ENCODE peak calls at places on chromosomes 5 and 9, in six cellular contexts. W is lower leg skin, Q is heart left ventricle, R is A549, T is esophagus squamous epithelium, V is body of pancreas. M is an unnamed sample.

GRCh38 chr5:88979244-88979643 is 96.3 kb upstream of the MEF2C start:
- DNase-seq in R (no peak), V (no peak), T (no peak), W (no peak), Q (no peak), M (no peak)

GRCh38 chr9:33765411-33765810 is 29.9 kb upstream of the PRSS3 start:
- DNase-seq in V (no peak), Q (no peak), W (no peak), T (no peak), R (no peak), M (no peak)

GRCh38 chr9:37290366-37290765 is 132.1 kb upstream of the GRHPR start:
- DNase-seq in W (no peak), R (no peak), Q (no peak), V (no peak), T (no peak), M (no peak)

GRCh38 chr9:98037362-98037761 is 19.2 kb upstream of the NANS start:
- DNase-seq in R (no peak), V (no peak), T (no peak), W (peak), Q (peak), M (no peak)

GRCh38 chr5:154265197-154265578 is 74.7 kb downstream of the GALNT10 start:
- DNase-seq in W (no peak), Q (no peak), T (no peak), R (no peak), V (no peak), M (no peak)

GRCh38 chr9:92504881-92505280 is 22.6 kb upstream of the ASPN start:
- DNase-seq in V (no peak), R (no peak), T (no peak), Q (no peak), W (no peak), M (no peak)

GRCh38 chr5:71633255-71634155 is 46.4 kb downstream of the MCCC2 start:
- DNase-seq in R (no peak), W (no peak), Q (no peak), V (no peak), T (no peak), M (no peak)

GRCh38 chr9:125432715-125433385 is 171.2 kb downstream of the GAPVD1 start:
- DNase-seq in T (no peak), Q (no peak), V (no peak), W (peak), R (no peak), M (no peak)

GRCh38 chr5:65102826-65103673 is 334.3 kb downstream of the CWC27 start:
- DNase-seq in R (peak), T (peak), W (peak), Q (peak), V (peak), M (peak)

GRCh38 chr5:84603557-84604185 is 219.0 kb upstream of the EDIL3 start:
- DNase-seq in V (no peak), Q (peak), R (no peak), T (no peak), W (no peak), M (peak)

GRCh38 chr5:68502531-68502930 is 287.0 kb downstream of the PIK3R1 start:
- DNase-seq in Q (no peak), R (no peak), V (no peak), W (no peak), T (no peak), M (no peak)

GRCh38 chr9:109166771-109167601 is at the start of gene FRRS1L:
- DNase-seq in W (peak), Q (no peak), V (no peak), R (no peak), T (no peak), M (no peak)

GRCh38 chr5:179061025-179061424 is 852 bp downstream of the ZNF354C start:
- DNase-seq in V (no peak), W (no peak), R (no peak), T (no peak), Q (no peak), M (no peak)

GRCh38 chr9:91659529-91660294 is 236.1 kb upstream of the NFIL3 start:
- DNase-seq in Q (no peak), T (no peak), R (peak), V (no peak), W (no peak), M (no peak)

GRCh38 chr5:51731641-51732040 is 348.4 kb downstream of the ISL1 start:
- DNase-seq in Q (no peak), T (no peak), R (no peak), W (no peak), V (no peak), M (no peak)

GRCh38 chr9:133777871-133778270 is 39.7 kb upstream of the SARDH start:
- DNase-seq in W (no peak), T (no peak), Q (no peak), R (no peak), V (no peak), M (no peak)
- TF ChIP-seq POLR2A in W (no peak), T (no peak), Q (no peak), R (no peak), V (no peak), M (no peak)

GRCh38 chr5:167970002-167970401 is 321.4 kb upstream of the WWC1 start:
- DNase-seq in W (no peak), Q (no peak), T (no peak), R (no peak), V (no peak), M (no peak)
- TF ChIP-seq CTCF in W (no peak), Q (no peak), T (no peak), R (no peak), V (no peak), M (no peak)

GRCh38 chr5:115170128-115170923 is 618 bp upstream of the TRIM36 start:
- DNase-seq in Q (peak), T (no peak), V (no peak), W (no peak), R (peak), M (no peak)
- TF ChIP-seq POLR2A in Q (no peak), T (no peak), V (no peak), W (no peak), R (no peak), M (no peak)

DNA sequence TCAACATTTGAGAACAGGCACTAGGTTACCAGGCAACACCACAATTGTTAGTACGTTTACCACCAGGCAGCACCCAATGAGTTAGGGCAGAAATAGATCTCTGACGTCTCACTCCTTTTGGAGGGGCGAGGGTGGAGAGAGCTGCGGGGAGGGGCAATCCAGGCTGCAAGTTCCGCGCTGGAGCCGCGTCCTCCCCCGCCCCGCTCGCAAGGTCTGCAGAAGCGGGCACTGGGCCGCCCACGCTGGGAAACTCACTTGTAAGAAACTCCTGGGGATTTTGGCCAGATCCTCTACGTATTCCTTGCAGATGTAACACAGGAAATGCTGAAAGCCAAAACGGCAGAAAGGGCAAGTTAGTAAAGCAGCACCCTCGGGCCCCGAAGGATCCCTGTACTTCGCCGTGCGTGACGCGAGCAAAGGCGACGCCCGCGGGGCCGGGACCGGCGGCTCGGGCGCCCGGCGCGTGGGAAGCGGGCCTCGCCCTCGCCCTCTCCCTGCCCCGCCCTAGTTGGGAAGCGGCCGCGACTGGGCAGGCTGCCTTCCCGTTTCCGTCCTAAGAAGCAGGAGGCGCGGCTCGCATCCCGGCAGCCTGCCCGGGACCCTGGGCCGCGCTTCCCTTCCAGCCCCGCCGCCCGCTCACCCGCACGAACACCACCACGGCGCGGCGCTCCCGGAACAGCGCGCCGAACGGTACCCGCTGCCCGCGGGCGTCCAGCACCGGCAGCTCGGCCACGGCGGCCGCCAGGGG is 493 bp downstream of the PRXL2C start:
- DNase-seq in Q (peak), T (peak), R (peak), V (peak), W (peak), M (peak)
- TF ChIP-seq CTCF in Q (no peak), T (peak), R (peak), V (peak), W (no peak), M (peak)

GRCh38 chr5:132293992-132294727 is at the start of gene SLC22A4:
- DNase-seq in W (peak), R (peak), T (peak), V (peak), Q (peak), M (peak)
- TF ChIP-seq POLR2A in W (peak), R (peak), T (no peak), V (peak), Q (peak), M (peak)

GRCh38 chr9:107483666-107484065 is 5.9 kb downstream of the KLF4 start:
- DNase-seq in V (no peak), Q (no peak), W (peak), T (no peak), R (no peak), M (no peak)

GRCh38 chr9:107484117-107484723 is 5.3 kb downstream of the KLF4 start:
- DNase-seq in R (peak), Q (peak), T (no peak), V (peak), W (peak), M (peak)

GRCh38 chr9:107478805-107479204 is 10.8 kb downstream of the KLF4 start:
- DNase-seq in R (no peak), T (no peak), Q (no peak), V (no peak), W (peak), M (no peak)

GRCh38 chr9:107480386-107480789 is 9.2 kb downstream of the KLF4 start:
- DNase-seq in V (no peak), T (no peak), Q (no peak), R (peak), W (peak), M (peak)

GRCh38 chr9:107481035-107481434 is 8.5 kb downstream of the KLF4 start:
- DNase-seq in R (peak), V (no peak), Q (no peak), T (no peak), W (no peak), M (no peak)
- TF ChIP-seq CTCF in R (peak), V (no peak), Q (peak), T (peak), W (no peak), M (no peak)

M was measured in tibial nerve.